ENCODE peak calls at places on chromosomes 4 and X, in six cellular contexts. S is IMR-90, O is mucosa of descending colon, Z is keratinocyte, M is HFFc6, B is nephron progenitor cell. W is an unnamed sample.
A peak's percentile ranks its signal among the peaks of the same experiment; 100 is the strongest.

GRCh38 chrX:12052109-12052508 is 86.2 kb upstream of the FRMPD4 start:
- DNase-seq in S (no peak), M (no peak), O (no peak), B (no peak), Z (no peak), W (no peak)

GRCh38 chrX:115894087-115894486 is 276.5 kb upstream of the AGTR2 start:
- DNase-seq in B (no peak), Z (no peak), S (peak; percentile 33), M (no peak), O (peak; percentile 25), W (no peak)

GRCh38 chr4:6761540-6762243 is 20.8 kb upstream of the KIAA0232 start:
- DNase-seq in B (no peak), S (no peak), O (peak; percentile 24), Z (no peak), M (no peak), W (no peak)

GRCh38 chr4:104490770-104491395 is 3.8 kb downstream of the CXXC4 start:
- DNase-seq in Z (no peak), M (peak; percentile 6), O (peak; percentile 81), S (peak; percentile 17), B (peak; percentile 80), W (peak; percentile 45)

GRCh38 chr4:122091836-122092235 is 60.3 kb upstream of the BLTP1 start:
- DNase-seq in O (no peak), Z (no peak), B (no peak), M (no peak), S (no peak), W (no peak)

GRCh38 chr4:184732126-184732525 is 1.8 kb downstream of the CENPU start:
- DNase-seq in Z (no peak), M (no peak), B (no peak), S (peak; percentile 35), O (no peak), W (no peak)

GRCh38 chrX:789096-789495 is 158.5 kb downstream of the SHOX start:
- DNase-seq in M (no peak), B (no peak), Z (no peak), S (no peak), O (no peak), W (no peak)

GRCh38 chr4:164193676-164194075 is 560.3 kb upstream of the SMIM31 start:
- DNase-seq in O (no peak), B (no peak), S (no peak), M (no peak), Z (no peak), W (no peak)

GRCh38 chrX:133415276-133416105 is at the start of gene GPC4:
- DNase-seq in O (peak; percentile 87), M (no peak), Z (no peak), S (no peak), B (peak; percentile 83), W (no peak)

GRCh38 chr4:3436798-3437581 is 4.8 kb upstream of the HGFAC start:
- DNase-seq in M (peak; percentile 44), B (no peak), S (peak; percentile 35), Z (peak; percentile 78), O (peak; percentile 72), W (no peak)

GRCh38 chr4:1109898-1110506 is 3.4 kb downstream of the RNF212 start:
- DNase-seq in S (no peak), Z (no peak), B (no peak), M (no peak), O (no peak), W (no peak)

GRCh38 chr4:139042981-139043460 is 27.4 kb downstream of the NOCT start:
- DNase-seq in S (peak; percentile 32), Z (no peak), M (no peak), B (no peak), O (no peak), W (no peak)

GRCh38 chrX:87805829-87806490 is 288.4 kb downstream of the KLHL4 start:
- DNase-seq in B (no peak), Z (no peak), M (no peak), S (no peak), O (no peak), W (no peak)

GRCh38 chr4:185654311-185654710 is 119.0 kb upstream of the PDLIM3 start:
- DNase-seq in B (no peak), M (no peak), Z (no peak), S (no peak), O (no peak), W (no peak)

GRCh38 chrX:104168127-104168526 is 1.9 kb downstream of the FAM199X start:
- DNase-seq in B (no peak), S (no peak), M (no peak), Z (no peak), O (no peak), W (no peak)

GRCh38 chr4:856468-856901 is 30.6 kb upstream of the CPLX1 start:
- DNase-seq in S (no peak), M (no peak), B (no peak), Z (no peak), O (no peak), W (no peak)

GRCh38 chrX:39477438-39478120 is 620.2 kb downstream of the BCOR start:
- DNase-seq in M (no peak), O (peak; percentile 57), S (no peak), B (peak; percentile 52), Z (peak; percentile 28), W (peak; percentile 15)

GRCh38 chr4:152255437-152255836 is 280.5 kb downstream of the FBXW7 start:
- DNase-seq in Z (no peak), M (no peak), O (no peak), S (peak; percentile 27), B (no peak), W (peak; percentile 33)

GRCh38 chr4:140296335-140296753 is 77.1 kb upstream of the SCOC start:
- DNase-seq in Z (no peak), S (peak; percentile 89), B (peak; percentile 25), O (no peak), M (peak; percentile 91), W (no peak)

GRCh38 chrX:65900850-65901844 is 138.7 kb downstream of the VSIG4 start:
- DNase-seq in O (no peak), B (no peak), M (no peak), Z (no peak), S (no peak), W (no peak)

GRCh38 chr4:123116412-123116811 is 194.0 kb upstream of the NUDT6 start:
- DNase-seq in O (no peak), B (no peak), S (peak; percentile 47), Z (no peak), M (no peak), W (no peak)

GRCh38 chrX:46341767-46342322 is 203.4 kb downstream of the ZNF674 start:
- DNase-seq in Z (no peak), S (no peak), M (no peak), B (no peak), O (no peak), W (no peak)

GRCh38 chrX:120309873-120310730 is 1.2 kb downstream of the TMEM255A start:
- DNase-seq in M (no peak), B (peak; percentile 27), O (peak; percentile 25), S (no peak), Z (peak; percentile 2), W (no peak)

GRCh38 chrX:13432376-13432775 is 112.5 kb upstream of the ATXN3L start:
- DNase-seq in O (no peak), M (peak; percentile 93), B (no peak), Z (peak; percentile 25), S (peak; percentile 98), W (no peak)

GRCh38 chrX:118883994-118884393 is 60.4 kb downstream of the ZCCHC12 start:
- DNase-seq in O (no peak), S (no peak), M (no peak), B (no peak), Z (no peak), W (no peak)

GRCh38 chr4:22336822-22337221 is 179.0 kb downstream of the ADGRA3 start:
- DNase-seq in M (no peak), O (no peak), S (no peak), B (no peak), Z (no peak), W (no peak)

GRCh38 chrX:113195949-113196348 is 355.3 kb upstream of the AMOT start:
- DNase-seq in S (no peak), B (no peak), O (no peak), Z (no peak), M (no peak), W (no peak)

GRCh38 chr4:184007891-184008290 is 102.8 kb downstream of the STOX2 start:
- DNase-seq in B (no peak), Z (no peak), S (peak; percentile 67), M (no peak), O (no peak), W (no peak)

GRCh38 chrX:83658731-83659130 is 150.6 kb downstream of the POU3F4 start:
- DNase-seq in S (no peak), Z (no peak), O (no peak), M (no peak), B (no peak), W (no peak)
- TF ChIP-seq CTCF in S (no peak), Z (no peak), O (no peak), M (no peak), B (no peak), W (no peak)

DNA sequence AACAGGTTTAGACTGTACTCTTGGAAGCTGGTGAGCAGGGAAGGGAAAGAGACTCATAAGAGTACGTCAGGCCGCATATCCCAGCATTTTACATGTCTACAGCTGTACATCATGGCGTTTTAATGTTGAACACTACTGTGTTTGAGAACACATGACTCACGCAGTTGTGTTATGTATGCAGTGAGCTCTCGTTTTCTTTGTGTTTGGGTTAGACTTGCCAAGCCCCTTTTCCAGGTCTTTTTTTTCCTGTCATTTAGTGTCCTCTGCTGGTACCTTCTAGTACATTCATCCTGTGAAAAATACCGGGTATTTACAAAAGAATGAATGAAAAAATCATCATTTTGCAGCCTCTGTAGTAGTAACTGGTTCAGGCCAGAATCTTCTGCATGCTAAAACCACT is 35.3 kb downstream of the SMS start:
- DNase-seq in B (no peak), M (peak; percentile 74), O (no peak), S (peak; percentile 89), Z (no peak), W (no peak)
- TF ChIP-seq CTCF in B (no peak), M (peak; percentile 71), O (no peak), S (peak; percentile 72), Z (peak; percentile 23), W (no peak)

DNA sequence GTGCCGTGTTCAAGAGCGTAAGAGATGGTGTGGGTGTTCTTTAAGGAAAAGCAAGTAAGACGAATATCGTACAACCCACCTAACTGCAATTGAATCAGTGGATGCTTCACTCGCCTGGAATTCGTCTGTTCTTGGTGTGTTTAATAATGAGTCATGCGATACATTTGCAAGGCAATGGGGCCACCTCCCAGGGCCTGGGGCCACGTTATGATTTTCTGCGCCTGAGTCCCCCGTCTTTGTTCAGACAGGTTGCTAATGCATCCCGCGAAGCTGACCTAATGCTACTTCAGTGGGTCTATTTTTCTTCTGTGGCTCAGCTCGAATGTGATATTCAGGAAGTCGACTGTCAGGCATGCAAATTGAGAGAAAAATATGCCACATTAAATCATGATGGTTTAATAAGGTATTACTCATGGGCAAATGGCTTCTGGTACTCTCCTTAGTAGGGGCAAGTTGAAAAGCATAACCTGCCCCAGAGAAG is 14.3 kb upstream of the MID1 start:
- DNase-seq in O (no peak), S (peak; percentile 94), Z (peak; percentile 89), B (no peak), M (peak; percentile 82), W (no peak)
- TF ChIP-seq CTCF in O (no peak), S (no peak), Z (no peak), B (no peak), M (no peak), W (no peak)

DNA sequence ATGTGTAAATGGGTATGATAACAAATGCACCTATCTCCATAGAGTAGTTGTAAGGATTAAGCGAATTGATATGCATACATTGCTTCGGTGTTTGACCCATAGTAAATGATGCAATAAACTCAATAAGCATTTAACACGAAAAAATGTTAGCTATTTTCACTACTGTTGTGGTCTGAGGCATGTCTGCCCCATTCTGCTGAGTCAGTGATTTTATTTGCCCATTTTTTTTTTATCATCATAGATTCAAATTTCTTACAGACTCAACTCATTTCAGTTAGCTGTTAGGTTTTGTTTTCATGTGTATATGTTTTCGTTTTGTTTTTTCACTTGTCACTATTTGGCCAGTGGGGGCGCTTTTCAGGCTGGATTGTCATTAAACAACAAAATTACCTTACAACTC is 27.8 kb upstream of the ARHGEF9 start:
- DNase-seq in O (no peak), Z (no peak), S (no peak), M (no peak), B (no peak), W (no peak)
- TF ChIP-seq CTCF in O (no peak), Z (no peak), S (no peak), M (peak; percentile 35), B (no peak), W (no peak)

W was measured in natural killer cell.